ENCODE peak calls at places on chromosomes 12 and 14, in nine cellular contexts. One of them, this sample, is unnamed.
A peak's percentile ranks its signal among the peaks of the same experiment; 100 is the strongest.

GRCh38 chr14:31207287-31207745 is 277 bp downstream of the HECTD1 start:
- DNase-seq in Peyer's patch: peak; percentile 85
- DNase-seq in ovary: no peak
- DNase-seq in fibroblast of lung: peak; percentile 80
- DNase-seq in left ventricle myocardium inferior: no peak
- DNase-seq in right lobe of liver: no peak
- DNase-seq in astrocyte of the spinal cord: peak; percentile 87
- DNase-seq in H1: no peak
- DNase-seq in fibroblast of pulmonary artery: no peak
- DNase-seq in this sample: no peak

GRCh38 chr14:96268426-96269358 is 12.7 kb downstream of the BDKRB1 start:
- DNase-seq in right lobe of liver: no peak
- DNase-seq in H1: no peak
- DNase-seq in astrocyte of the spinal cord: peak; percentile 75
- DNase-seq in Peyer's patch: peak; percentile 16
- DNase-seq in fibroblast of pulmonary artery: peak; percentile 92
- DNase-seq in left ventricle myocardium inferior: no peak
- DNase-seq in ovary: peak; percentile 41
- DNase-seq in fibroblast of lung: peak; percentile 96
- DNase-seq in this sample: peak; percentile 96

GRCh38 chr12:68222336-68222735 is 3.3 kb downstream of the IL26 start:
- DNase-seq in fibroblast of pulmonary artery: peak; percentile 76
- DNase-seq in left ventricle myocardium inferior: no peak
- DNase-seq in H1: no peak
- DNase-seq in ovary: no peak
- DNase-seq in right lobe of liver: no peak
- DNase-seq in astrocyte of the spinal cord: no peak
- DNase-seq in Peyer's patch: no peak
- DNase-seq in fibroblast of lung: no peak
- DNase-seq in this sample: no peak

GRCh38 chr14:101501341-101501740 is 60.0 kb upstream of the DIO3 start:
- DNase-seq in ovary: peak; percentile 30
- DNase-seq in fibroblast of pulmonary artery: no peak
- DNase-seq in left ventricle myocardium inferior: no peak
- DNase-seq in Peyer's patch: no peak
- DNase-seq in fibroblast of lung: no peak
- DNase-seq in H1: no peak
- DNase-seq in right lobe of liver: peak; percentile 27
- DNase-seq in astrocyte of the spinal cord: no peak
- DNase-seq in this sample: no peak

GRCh38 chr14:103501921-103502669 is 20.5 kb downstream of the CKB start:
- DNase-seq in right lobe of liver: peak; percentile 18
- DNase-seq in Peyer's patch: no peak
- DNase-seq in astrocyte of the spinal cord: no peak
- DNase-seq in H1: no peak
- DNase-seq in fibroblast of pulmonary artery: no peak
- DNase-seq in ovary: no peak
- DNase-seq in left ventricle myocardium inferior: no peak
- DNase-seq in fibroblast of lung: no peak
- DNase-seq in this sample: no peak

GRCh38 chr14:23052182-23052623 is 5.1 kb downstream of the CDH24 start:
- DNase-seq in right lobe of liver: no peak
- DNase-seq in fibroblast of lung: no peak
- DNase-seq in Peyer's patch: no peak
- DNase-seq in astrocyte of the spinal cord: no peak
- DNase-seq in left ventricle myocardium inferior: no peak
- DNase-seq in H1: no peak
- DNase-seq in fibroblast of pulmonary artery: no peak
- DNase-seq in ovary: peak; percentile 31
- DNase-seq in this sample: no peak

GRCh38 chr12:10178766-10179165 is at the start of gene TMEM52B:
- DNase-seq in fibroblast of pulmonary artery: no peak
- DNase-seq in right lobe of liver: no peak
- DNase-seq in ovary: no peak
- DNase-seq in Peyer's patch: no peak
- DNase-seq in H1: no peak
- DNase-seq in fibroblast of lung: no peak
- DNase-seq in astrocyte of the spinal cord: no peak
- DNase-seq in left ventricle myocardium inferior: no peak
- DNase-seq in this sample: no peak

GRCh38 chr12:19261773-19262172 is 132.2 kb downstream of the PLEKHA5 start:
- DNase-seq in ovary: no peak
- DNase-seq in fibroblast of lung: peak; percentile 34
- DNase-seq in Peyer's patch: no peak
- DNase-seq in fibroblast of pulmonary artery: no peak
- DNase-seq in H1: no peak
- DNase-seq in left ventricle myocardium inferior: no peak
- DNase-seq in right lobe of liver: no peak
- DNase-seq in astrocyte of the spinal cord: no peak
- DNase-seq in this sample: no peak

GRCh38 chr14:55699131-55700057 is 119.4 kb downstream of the KTN1 start:
- DNase-seq in H1: peak; percentile 65
- DNase-seq in right lobe of liver: no peak
- DNase-seq in fibroblast of lung: peak; percentile 86
- DNase-seq in ovary: no peak
- DNase-seq in fibroblast of pulmonary artery: peak; percentile 87
- DNase-seq in Peyer's patch: no peak
- DNase-seq in left ventricle myocardium inferior: no peak
- DNase-seq in astrocyte of the spinal cord: peak; percentile 68
- DNase-seq in this sample: peak; percentile 82

GRCh38 chr14:67285876-67286452 is 44.7 kb downstream of the PALS1 start:
- DNase-seq in Peyer's patch: no peak
- DNase-seq in H1: no peak
- DNase-seq in ovary: no peak
- DNase-seq in astrocyte of the spinal cord: peak; percentile 70
- DNase-seq in left ventricle myocardium inferior: no peak
- DNase-seq in fibroblast of pulmonary artery: peak; percentile 76
- DNase-seq in right lobe of liver: no peak
- DNase-seq in fibroblast of lung: peak; percentile 44
- DNase-seq in this sample: no peak

GRCh38 chr12:96223411-96224218 is 29.4 kb downstream of the ELK3 start:
- DNase-seq in left ventricle myocardium inferior: no peak
- DNase-seq in fibroblast of pulmonary artery: no peak
- DNase-seq in astrocyte of the spinal cord: no peak
- DNase-seq in H1: no peak
- DNase-seq in ovary: no peak
- DNase-seq in right lobe of liver: no peak
- DNase-seq in Peyer's patch: no peak
- DNase-seq in fibroblast of lung: no peak
- DNase-seq in this sample: no peak

GRCh38 chr12:116697305-116698130 is 40.4 kb downstream of the SPRING1 start:
- DNase-seq in astrocyte of the spinal cord: no peak
- DNase-seq in H1: no peak
- DNase-seq in Peyer's patch: no peak
- DNase-seq in ovary: no peak
- DNase-seq in fibroblast of lung: no peak
- DNase-seq in right lobe of liver: no peak
- DNase-seq in left ventricle myocardium inferior: peak; percentile 40
- DNase-seq in fibroblast of pulmonary artery: no peak
- DNase-seq in this sample: no peak

GRCh38 chr12:70049596-70050360 is 193.5 kb upstream of the CNOT2 start:
- DNase-seq in H1: no peak
- DNase-seq in right lobe of liver: no peak
- DNase-seq in fibroblast of pulmonary artery: no peak
- DNase-seq in ovary: no peak
- DNase-seq in fibroblast of lung: no peak
- DNase-seq in Peyer's patch: no peak
- DNase-seq in left ventricle myocardium inferior: no peak
- DNase-seq in astrocyte of the spinal cord: no peak
- DNase-seq in this sample: no peak

GRCh38 chr12:1630081-1630826 is 1.2 kb downstream of the WNT5B start:
- DNase-seq in Peyer's patch: no peak
- DNase-seq in right lobe of liver: peak; percentile 72
- DNase-seq in left ventricle myocardium inferior: peak; percentile 63
- DNase-seq in H1: no peak
- DNase-seq in fibroblast of pulmonary artery: no peak
- DNase-seq in fibroblast of lung: no peak
- DNase-seq in astrocyte of the spinal cord: peak; percentile 25
- DNase-seq in ovary: peak; percentile 65
- DNase-seq in this sample: peak; percentile 71
- TF ChIP-seq CTCF in Peyer's patch: peak; percentile 34
- TF ChIP-seq CTCF in right lobe of liver: peak; percentile 31
- TF ChIP-seq CTCF in left ventricle myocardium inferior: peak; percentile 31
- TF ChIP-seq CTCF in H1: no peak
- TF ChIP-seq CTCF in fibroblast of pulmonary artery: no peak
- TF ChIP-seq CTCF in fibroblast of lung: peak; percentile 3
- TF ChIP-seq CTCF in astrocyte of the spinal cord: peak; percentile 28
- TF ChIP-seq CTCF in ovary: no peak
- TF ChIP-seq CTCF in this sample: no peak

GRCh38 chr14:105647784-105648608 is 121.6 kb downstream of the TMEM121 start:
- DNase-seq in H1: no peak
- DNase-seq in astrocyte of the spinal cord: no peak
- DNase-seq in fibroblast of lung: no peak
- DNase-seq in Peyer's patch: peak; percentile 49
- DNase-seq in left ventricle myocardium inferior: no peak
- DNase-seq in right lobe of liver: no peak
- DNase-seq in fibroblast of pulmonary artery: no peak
- DNase-seq in ovary: no peak
- DNase-seq in this sample: no peak
- H3K4me3 ChIP-seq in H1: no peak overlapping the region
- H3K4me3 ChIP-seq in astrocyte of the spinal cord: no peak overlapping the region
- H3K4me3 ChIP-seq in fibroblast of lung: no peak overlapping the region
- H3K4me3 ChIP-seq in Peyer's patch: no peak overlapping the region
- H3K4me3 ChIP-seq in left ventricle myocardium inferior: no peak overlapping the region
- H3K4me3 ChIP-seq in right lobe of liver: no peak overlapping the region
- H3K4me3 ChIP-seq in fibroblast of pulmonary artery: no peak overlapping the region
- H3K4me3 ChIP-seq in ovary: no peak overlapping the region
- H3K4me3 ChIP-seq in this sample: no peak overlapping the region

GRCh38 chr12:109610523-109610922 is 36.9 kb downstream of the MVK start:
- DNase-seq in fibroblast of pulmonary artery: no peak
- DNase-seq in Peyer's patch: no peak
- DNase-seq in ovary: no peak
- DNase-seq in right lobe of liver: no peak
- DNase-seq in astrocyte of the spinal cord: no peak
- DNase-seq in fibroblast of lung: no peak
- DNase-seq in H1: no peak
- DNase-seq in left ventricle myocardium inferior: no peak
- DNase-seq in this sample: no peak

GRCh38 chr12:109611223-109611622 is 37.6 kb downstream of the MVK start:
- DNase-seq in right lobe of liver: no peak
- DNase-seq in ovary: no peak
- DNase-seq in fibroblast of pulmonary artery: no peak
- DNase-seq in astrocyte of the spinal cord: no peak
- DNase-seq in H1: no peak
- DNase-seq in left ventricle myocardium inferior: no peak
- DNase-seq in Peyer's patch: no peak
- DNase-seq in fibroblast of lung: no peak
- DNase-seq in this sample: no peak

GRCh38 chr12:109613611-109614455 is 40.2 kb downstream of the MVK start:
- DNase-seq in astrocyte of the spinal cord: no peak
- DNase-seq in right lobe of liver: no peak
- DNase-seq in fibroblast of pulmonary artery: no peak
- DNase-seq in fibroblast of lung: no peak
- DNase-seq in H1: no peak
- DNase-seq in Peyer's patch: no peak
- DNase-seq in left ventricle myocardium inferior: no peak
- DNase-seq in ovary: no peak
- DNase-seq in this sample: no peak

GRCh38 chr12:109612003-109612402 is 38.4 kb downstream of the MVK start:
- DNase-seq in Peyer's patch: no peak
- DNase-seq in astrocyte of the spinal cord: no peak
- DNase-seq in fibroblast of lung: no peak
- DNase-seq in ovary: no peak
- DNase-seq in left ventricle myocardium inferior: no peak
- DNase-seq in fibroblast of pulmonary artery: no peak
- DNase-seq in right lobe of liver: no peak
- DNase-seq in H1: no peak
- DNase-seq in this sample: no peak

DNA sequence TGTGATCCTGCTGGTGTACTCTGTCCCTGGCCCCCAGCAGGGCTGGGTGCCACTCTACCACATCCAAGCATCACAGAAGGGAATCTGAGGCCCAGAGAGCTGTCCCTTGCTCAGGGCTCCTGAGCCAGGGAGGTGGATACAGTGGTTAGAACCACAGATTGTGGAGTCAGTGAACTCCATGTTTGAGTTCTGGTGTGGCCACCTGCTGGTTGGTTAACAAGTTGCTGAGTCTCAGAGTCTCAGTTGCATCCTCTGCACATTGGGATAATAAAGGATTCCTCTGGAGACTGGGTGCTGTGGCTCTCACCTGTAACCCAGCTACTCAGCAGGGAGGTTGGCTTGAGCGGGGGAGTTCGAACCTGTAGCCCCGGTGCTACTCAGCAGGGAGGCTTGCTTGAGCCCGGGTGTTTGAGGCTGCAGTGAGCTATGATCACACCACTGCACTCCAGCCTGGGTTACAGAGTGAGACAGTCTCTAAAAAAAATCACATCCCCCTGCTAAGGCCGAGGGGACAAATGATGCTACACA is 39.4 kb downstream of the MVK start:
- DNase-seq in H1: no peak
- DNase-seq in fibroblast of pulmonary artery: peak; percentile 36
- DNase-seq in astrocyte of the spinal cord: peak; percentile 5
- DNase-seq in right lobe of liver: no peak
- DNase-seq in Peyer's patch: no peak
- DNase-seq in fibroblast of lung: no peak
- DNase-seq in left ventricle myocardium inferior: no peak
- DNase-seq in ovary: no peak
- DNase-seq in this sample: peak; percentile 17
- TF ChIP-seq CTCF in H1: no peak
- TF ChIP-seq CTCF in fibroblast of pulmonary artery: peak; percentile 40
- TF ChIP-seq CTCF in astrocyte of the spinal cord: peak; percentile 44
- TF ChIP-seq CTCF in right lobe of liver: peak; percentile 17
- TF ChIP-seq CTCF in Peyer's patch: peak; percentile 27
- TF ChIP-seq CTCF in fibroblast of lung: no peak
- TF ChIP-seq CTCF in left ventricle myocardium inferior: peak; percentile 22
- TF ChIP-seq CTCF in ovary: no peak
- TF ChIP-seq CTCF in this sample: peak; percentile 31

GRCh38 chr12:47817272-47818006 is 2.3 kb downstream of the HDAC7 start:
- DNase-seq in right lobe of liver: no peak
- DNase-seq in H1: no peak
- DNase-seq in fibroblast of pulmonary artery: no peak
- DNase-seq in fibroblast of lung: no peak
- DNase-seq in ovary: no peak
- DNase-seq in left ventricle myocardium inferior: no peak
- DNase-seq in Peyer's patch: no peak
- DNase-seq in astrocyte of the spinal cord: no peak
- DNase-seq in this sample: peak; percentile 67

GRCh38 chr12:47818007-47818376 is 1.7 kb downstream of the HDAC7 start:
- DNase-seq in H1: no peak
- DNase-seq in ovary: no peak
- DNase-seq in left ventricle myocardium inferior: no peak
- DNase-seq in right lobe of liver: no peak
- DNase-seq in astrocyte of the spinal cord: no peak
- DNase-seq in Peyer's patch: no peak
- DNase-seq in fibroblast of lung: no peak
- DNase-seq in fibroblast of pulmonary artery: no peak
- DNase-seq in this sample: no peak

GRCh38 chr12:47814539-47815170 is 5.0 kb downstream of the HDAC7 start:
- DNase-seq in fibroblast of lung: no peak
- DNase-seq in left ventricle myocardium inferior: no peak
- DNase-seq in right lobe of liver: no peak
- DNase-seq in fibroblast of pulmonary artery: no peak
- DNase-seq in astrocyte of the spinal cord: no peak
- DNase-seq in ovary: no peak
- DNase-seq in H1: no peak
- DNase-seq in Peyer's patch: no peak
- DNase-seq in this sample: no peak

GRCh38 chr12:47818382-47818700 is 1.4 kb downstream of the HDAC7 start:
- DNase-seq in astrocyte of the spinal cord: peak; percentile 32
- DNase-seq in fibroblast of pulmonary artery: no peak
- DNase-seq in Peyer's patch: no peak
- DNase-seq in fibroblast of lung: no peak
- DNase-seq in right lobe of liver: no peak
- DNase-seq in H1: no peak
- DNase-seq in ovary: no peak
- DNase-seq in left ventricle myocardium inferior: no peak
- DNase-seq in this sample: no peak

GRCh38 chr12:47816646-47817271 is 2.9 kb downstream of the HDAC7 start:
- DNase-seq in right lobe of liver: no peak
- DNase-seq in astrocyte of the spinal cord: no peak
- DNase-seq in left ventricle myocardium inferior: no peak
- DNase-seq in fibroblast of pulmonary artery: peak; percentile 39
- DNase-seq in H1: no peak
- DNase-seq in fibroblast of lung: no peak
- DNase-seq in ovary: peak; percentile 66
- DNase-seq in Peyer's patch: no peak
- DNase-seq in this sample: no peak
- H3K4me3 ChIP-seq in right lobe of liver: no peak overlapping the region
- H3K4me3 ChIP-seq in astrocyte of the spinal cord: peak overlapping the region; percentile 71
- H3K4me3 ChIP-seq in left ventricle myocardium inferior: peak overlapping the region; percentile 88
- H3K4me3 ChIP-seq in fibroblast of pulmonary artery: peak overlapping the region; percentile 92
- H3K4me3 ChIP-seq in H1: peak overlapping the region; percentile 13
- H3K4me3 ChIP-seq in fibroblast of lung: peak overlapping the region; percentile 73
- H3K4me3 ChIP-seq in ovary: peak overlapping the region; percentile 81
- H3K4me3 ChIP-seq in Peyer's patch: peak overlapping the region; percentile 80
- H3K4me3 ChIP-seq in this sample: peak overlapping the region; percentile 87

This sample was measured in foreskin fibroblast.